ENCODE peak calls at places on chromosomes 4 and X, in four cellular contexts. I is neural progenitor cell, Q is lower leg skin, G is sigmoid colon. E is an unnamed sample.

GRCh38 chr4:127641524-127641923 is 8.8 kb downstream of the INTU start:
- DNase-seq in I (no peak), G (no peak), Q (no peak), E (no peak)

GRCh38 chrX:17923546-17923945 is 62.4 kb upstream of the RAI2 start:
- DNase-seq in I (no peak), G (no peak), Q (no peak), E (no peak)

GRCh38 chr4:152651473-152652060 is 28.2 kb downstream of the TMEM154 start:
- DNase-seq in I (no peak), G (no peak), Q (no peak), E (no peak)

GRCh38 chrX:6954836-6955235 is 192.7 kb upstream of the STS start:
- DNase-seq in G (no peak), I (no peak), Q (no peak), E (no peak)

GRCh38 chr4:108592674-108592986 is 27.7 kb upstream of the RPL34 start:
- DNase-seq in I (no peak), Q (no peak), G (no peak), E (no peak)

GRCh38 chr4:40731792-40732245 is 17.9 kb upstream of the NSUN7 start:
- DNase-seq in Q (no peak), G (peak; percentile 72), I (no peak), E (no peak)

GRCh38 chrX:96211953-96212352 is 472.7 kb upstream of the DIAPH2 start:
- DNase-seq in G (no peak), Q (no peak), I (no peak), E (no peak)

GRCh38 chr4:61446957-61447356 is 246.8 kb downstream of the ADGRL3 start:
- DNase-seq in Q (no peak), G (no peak), I (no peak), E (no peak)

GRCh38 chrX:40651620-40652223 is 4.4 kb upstream of the CXorf38 start:
- DNase-seq in I (peak; percentile 82), Q (peak; percentile 91), G (peak; percentile 81), E (peak; percentile 25)

GRCh38 chrX:110125435-110125834 is 122.5 kb downstream of the TMEM164 start:
- DNase-seq in Q (no peak), G (no peak), I (peak; percentile 63), E (no peak)

GRCh38 chrX:110665636-110666035 is 130.0 kb downstream of the CHRDL1 start:
- DNase-seq in I (peak; percentile 50), Q (no peak), G (no peak), E (peak; percentile 3)

GRCh38 chr4:40446785-40447184 is 111.7 kb downstream of the CHRNA9 start:
- DNase-seq in G (no peak), I (no peak), Q (no peak), E (no peak)

GRCh38 chrX:19005909-19006308 is 22.0 kb upstream of the PHKA2 start:
- DNase-seq in I (no peak), Q (no peak), G (no peak), E (no peak)
- TF ChIP-seq CTCF in I (no peak), Q (no peak), G (no peak), E (no peak)

DNA sequence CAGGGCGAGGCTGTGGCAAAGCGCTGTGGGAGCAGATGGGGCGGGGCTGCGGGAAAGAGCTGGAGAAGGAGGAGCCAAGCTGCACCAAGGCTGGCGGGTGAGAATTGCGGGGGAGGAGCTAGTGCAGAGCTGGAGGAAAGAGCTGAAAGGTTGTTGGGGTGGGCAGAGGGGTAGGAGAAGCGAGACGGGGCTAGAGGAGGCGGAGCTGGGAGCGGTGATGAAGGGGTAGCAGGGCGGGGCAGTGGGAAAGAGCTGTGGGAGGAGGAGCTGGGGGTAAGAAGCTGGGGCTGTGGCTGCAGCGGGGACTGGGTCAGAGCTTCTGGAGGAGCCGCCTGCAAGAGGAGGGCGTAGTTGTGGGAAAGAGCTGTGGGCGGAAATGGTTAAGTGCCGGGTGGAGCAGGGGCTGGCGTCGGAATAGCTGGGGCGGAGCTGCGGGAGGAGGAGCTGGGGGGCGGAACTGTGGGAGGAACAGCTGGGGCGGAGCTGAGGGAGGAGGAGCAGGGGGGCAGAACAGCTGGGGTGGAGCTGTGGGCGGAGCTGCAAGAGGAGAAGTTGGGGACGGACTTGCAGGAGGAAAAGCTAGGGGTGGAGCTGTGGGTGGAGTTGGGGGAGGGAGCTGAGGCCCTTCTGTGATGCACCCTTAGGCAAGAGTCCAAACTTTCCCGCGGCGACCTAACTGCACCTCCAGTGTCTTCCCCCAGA is 1.9 kb upstream of the EOLA2 start:
- DNase-seq in I (peak; percentile 92), Q (peak; percentile 98), G (peak; percentile 99), E (peak; percentile 97)
- TF ChIP-seq CTCF in I (peak; percentile 41), Q (no peak), G (no peak), E (peak; percentile 63)

GRCh38 chr4:156537275-156537674 is 434.3 kb downstream of the PDGFC start:
- DNase-seq in G (no peak), Q (no peak), I (no peak), E (no peak)
- TF ChIP-seq CTCF in G (no peak), Q (no peak), I (no peak), E (no peak)

DNA sequence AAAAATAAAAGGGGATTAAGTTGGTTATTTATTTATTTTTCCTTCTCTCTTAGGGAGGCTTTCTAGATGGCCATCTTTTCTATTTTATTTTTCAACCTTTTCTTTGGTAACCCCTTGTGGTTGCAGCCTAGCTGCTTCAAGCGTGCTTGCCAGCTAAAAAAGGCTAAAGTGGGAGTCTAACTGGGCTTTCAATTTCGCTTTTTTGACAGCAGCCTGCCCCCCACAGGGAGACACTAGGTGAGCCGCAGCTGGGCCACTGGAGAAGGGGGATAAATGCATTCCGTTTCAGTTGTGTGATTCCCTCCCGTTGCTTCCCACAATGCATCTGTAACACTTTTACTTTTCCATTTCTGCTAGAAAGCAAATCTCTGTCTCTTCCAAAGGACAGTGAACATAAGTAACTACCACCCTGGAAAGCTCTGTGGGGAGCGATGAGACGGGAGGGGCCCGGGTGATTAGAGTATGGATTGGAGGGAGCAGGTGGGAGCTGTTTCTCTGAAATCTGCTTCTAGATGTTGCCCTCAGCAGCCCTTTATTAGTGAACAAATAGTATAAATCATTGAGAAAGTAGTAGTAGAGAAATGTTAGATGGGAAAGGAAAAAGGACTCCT is 86.2 kb upstream of the RAPGEF2 start:
- DNase-seq in Q (no peak), I (peak; percentile 85), G (no peak), E (no peak)
- TF ChIP-seq CTCF in Q (no peak), I (peak; percentile 27), G (no peak), E (no peak)

GRCh38 chr4:2434420-2434819 is 15.7 kb downstream of the CFAP99 start:
- DNase-seq in G (no peak), I (no peak), Q (no peak), E (no peak)

GRCh38 chr4:2437475-2438215 is 18.9 kb downstream of the CFAP99 start:
- DNase-seq in I (no peak), G (no peak), Q (no peak), E (no peak)

GRCh38 chr4:2433609-2434350 is 15.0 kb downstream of the CFAP99 start:
- DNase-seq in Q (no peak), I (no peak), G (no peak), E (no peak)

GRCh38 chr4:2436761-2437474 is 18.2 kb downstream of the CFAP99 start:
- DNase-seq in Q (no peak), I (no peak), G (no peak), E (no peak)

GRCh38 chr4:2436301-2436700 is 17.5 kb downstream of the CFAP99 start:
- DNase-seq in Q (no peak), G (no peak), I (no peak), E (no peak)
- TF ChIP-seq CTCF in Q (no peak), G (peak; percentile 5), I (no peak), E (peak; percentile 44)

GRCh38 chr4:134470544-134470943 is 269.0 kb upstream of the PABPC4L start:
- DNase-seq in Q (no peak), I (peak; percentile 42), G (no peak), E (no peak)
- TF ChIP-seq CTCF in Q (no peak), I (peak; percentile 61), G (peak; percentile 25), E (no peak)